ENCODE peak calls at places on chromosomes 4 and X, in ten cellular contexts. O, K, L, Y, M, I, T, U, R and C are unnamed samples.

GRCh38 chr4:1510931-1511330 is 104.7 kb upstream of the NKX1-1 start:
- DNase-seq in O (no peak), K (no peak), L (no peak), Y (no peak), M (no peak), I (no peak), T (no peak), U (peak; percentile 13), R (no peak), C (no peak)

GRCh38 chr4:9735515-9735914 is 45.9 kb upstream of the DRD5 start:
- DNase-seq in O (no peak), K (no peak), L (no peak), Y (no peak), M (no peak), I (no peak), T (no peak), U (no peak), R (peak; percentile 69), C (no peak)

GRCh38 chr4:158870282-158871049 is 101.6 kb downstream of the FNIP2 start:
- DNase-seq in O (no peak), K (no peak), L (no peak), Y (no peak), M (no peak), I (no peak), T (peak; percentile 84), U (no peak), R (peak; percentile 72), C (no peak)

GRCh38 chrX:36978886-36979285 is 29.3 kb upstream of the FAM47C start:
- DNase-seq in O (no peak), K (no peak), L (no peak), Y (no peak), M (no peak), I (no peak), T (no peak), U (no peak), R (no peak), C (no peak)

GRCh38 chrX:24207826-24208225 is 58.3 kb downstream of the ZFX start:
- DNase-seq in O (no peak), K (no peak), L (no peak), Y (no peak), M (no peak), I (no peak), T (no peak), U (no peak), R (no peak), C (no peak)

GRCh38 chrX:151177141-151178027 is 1.0 kb downstream of the GPR50 start:
- DNase-seq in O (no peak), K (no peak), L (no peak), Y (no peak), M (peak; percentile 48), I (no peak), T (peak; percentile 39), U (no peak), R (peak; percentile 61), C (no peak)

GRCh38 chrX:10350221-10350620 is 193.4 kb downstream of the CLCN4 start:
- DNase-seq in O (no peak), K (no peak), L (no peak), Y (no peak), M (no peak), I (no peak), T (no peak), U (no peak), R (no peak), C (no peak)

GRCh38 chr4:53586121-53586816 is 5.0 kb downstream of the LNX1 start:
- DNase-seq in O (no peak), K (no peak), L (no peak), Y (no peak), M (no peak), I (no peak), T (no peak), U (no peak), R (no peak), C (peak; percentile 73)

GRCh38 chr4:185341841-185342240 is 53.9 kb downstream of the LRP2BP start:
- DNase-seq in O (peak; percentile 54), K (no peak), L (no peak), Y (no peak), M (no peak), I (no peak), T (no peak), U (no peak), R (no peak), C (no peak)

GRCh38 chr4:85170241-85170640 is 203.8 kb upstream of the WDFY3 start:
- DNase-seq in O (no peak), K (no peak), L (no peak), Y (no peak), M (no peak), I (no peak), T (no peak), U (no peak), R (no peak), C (no peak)

GRCh38 chr4:156294577-156294976 is 340.9 kb upstream of the CTSO start:
- DNase-seq in O (no peak), K (no peak), L (no peak), Y (no peak), M (peak; percentile 49), I (no peak), T (no peak), U (peak; percentile 30), R (peak; percentile 68), C (no peak)

GRCh38 chr4:815464-816146 is 10.3 kb downstream of the CPLX1 start:
- DNase-seq in O (no peak), K (no peak), L (no peak), Y (no peak), M (no peak), I (no peak), T (no peak), U (no peak), R (no peak), C (no peak)

GRCh38 chr4:54709281-54709854 is 51.6 kb downstream of the KIT start:
- DNase-seq in O (no peak), K (no peak), L (no peak), Y (no peak), M (no peak), I (no peak), T (no peak), U (no peak), R (no peak), C (no peak)

GRCh38 chr4:16158504-16158852 is 67.8 kb downstream of the TAPT1 start:
- DNase-seq in O (no peak), K (no peak), L (no peak), Y (no peak), M (peak; percentile 18), I (no peak), T (no peak), U (no peak), R (no peak), C (no peak)

GRCh38 chr4:183499389-183499788 is 5.5 kb upstream of the ING2 start:
- DNase-seq in O (no peak), K (no peak), L (no peak), Y (no peak), M (no peak), I (no peak), T (no peak), U (no peak), R (no peak), C (no peak)

DNA sequence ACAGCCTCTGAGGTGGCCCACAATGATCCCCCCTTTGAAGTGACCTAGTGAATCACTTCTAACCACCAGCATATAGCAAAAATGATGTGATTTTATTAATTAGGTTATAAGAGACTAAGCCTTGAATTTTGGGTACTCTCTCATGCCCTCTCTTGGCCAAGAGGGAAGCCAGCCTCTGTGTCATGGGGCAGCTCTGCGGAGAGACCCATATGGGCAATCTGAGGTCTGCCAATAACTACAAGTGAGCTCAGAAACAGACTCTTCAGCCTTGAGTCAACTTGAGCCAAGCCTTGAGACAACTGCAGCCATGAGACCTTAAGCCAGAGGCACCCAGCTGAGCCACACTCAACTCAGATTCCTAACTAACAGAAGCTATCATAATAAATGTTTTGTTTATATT is 45.7 kb downstream of the MANBA start:
- DNase-seq in O (no peak), K (no peak), L (no peak), Y (no peak), M (no peak), I (no peak), T (no peak), U (no peak), R (peak; percentile 35), C (no peak)
- TF ChIP-seq CTCF in O (peak; percentile 20), K (no peak), L (no peak), Y (no peak), M (no peak), I (no peak), T (no peak), U (no peak), R (peak; percentile 42), C (no peak)

GRCh38 chr4:128354205-128354821 is 66.7 kb upstream of the PGRMC2 start:
- DNase-seq in O (no peak), K (no peak), L (no peak), Y (no peak), M (no peak), I (no peak), T (no peak), U (no peak), R (peak; percentile 38), C (peak; percentile 69)
- TF ChIP-seq CTCF in O (no peak), K (no peak), L (no peak), Y (no peak), M (no peak), I (no peak), T (no peak), U (no peak), R (no peak), C (no peak)

GRCh38 chr4:136301773-136302172 is 1230.5 kb downstream of the PCDH18 start:
- DNase-seq in O (no peak), K (no peak), L (no peak), Y (no peak), M (no peak), I (no peak), T (no peak), U (no peak), R (no peak), C (no peak)
- TF ChIP-seq CTCF in O (no peak), K (no peak), L (no peak), Y (no peak), M (no peak), I (no peak), T (no peak), U (no peak), R (no peak), C (no peak)

DNA sequence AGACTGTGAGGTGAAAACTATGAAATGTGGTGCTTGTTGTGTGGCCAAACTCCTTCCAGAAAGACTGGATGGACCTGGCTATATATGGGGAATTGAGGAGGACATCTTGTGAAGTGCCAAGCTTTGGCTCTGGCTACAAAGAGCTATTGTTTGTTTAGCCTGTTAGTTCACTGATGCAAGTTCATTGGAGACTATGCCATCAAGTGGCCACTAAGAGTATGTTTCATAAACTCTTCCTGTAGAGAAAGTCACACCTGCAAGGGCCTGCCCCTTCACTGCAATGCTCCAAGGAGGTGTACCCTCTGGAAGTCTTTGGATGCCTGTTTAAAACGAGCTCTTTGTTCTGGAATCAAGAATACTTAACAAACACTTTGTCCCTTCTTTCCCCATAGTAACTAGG is 382.0 kb downstream of the GABRG1 start:
- DNase-seq in O (no peak), K (no peak), L (no peak), Y (no peak), M (peak; percentile 5), I (no peak), T (no peak), U (no peak), R (peak; percentile 54), C (no peak)
- TF ChIP-seq CTCF in O (no peak), K (no peak), L (no peak), Y (no peak), M (no peak), I (no peak), T (no peak), U (no peak), R (peak; percentile 54), C (no peak)